ENCODE peak calls at places on chromosomes 7 and 10, in four cellular contexts. P, Q, D and B are unnamed samples.

GRCh38 chr10:1217661-1218060 is 161.5 kb downstream of the WDR37 start:
- DNase-seq in P (no peak), Q (no peak), D (no peak), B (no peak)

GRCh38 chr7:142889825-142890224 is 4.3 kb upstream of the TRPV6 start:
- DNase-seq in P (no peak), Q (no peak), D (no peak), B (no peak)

GRCh38 chr10:34498821-34499220 is 316.3 kb downstream of the PARD3 start:
- DNase-seq in P (no peak), Q (no peak), D (no peak), B (no peak)

GRCh38 chr7:54960517-54960916 is 58.3 kb upstream of the EGFR start:
- DNase-seq in P (no peak), Q (no peak), D (no peak), B (no peak)

GRCh38 chr10:125158528-125159485 is 1.6 kb downstream of the CTBP2 start:
- DNase-seq in P (peak), Q (no peak), D (no peak), B (peak)

GRCh38 chr7:66869660-66870450 is 51.2 kb upstream of the TMEM248 start:
- DNase-seq in P (no peak), Q (no peak), D (no peak), B (no peak)

GRCh38 chr7:95960706-95961244 is 188.4 kb downstream of the DYNC1I1 start:
- DNase-seq in P (no peak), Q (no peak), D (no peak), B (no peak)

GRCh38 chr10:28248092-28248491 is 54.8 kb downstream of the MPP7 start:
- DNase-seq in P (no peak), Q (peak), D (no peak), B (no peak)

GRCh38 chr10:92690211-92691041 is 671 bp downstream of the HHEX start:
- DNase-seq in P (peak), Q (peak), D (peak), B (no peak)

GRCh38 chr7:23161502-23161901 is 20.3 kb upstream of the NUP42 start:
- DNase-seq in P (no peak), Q (no peak), D (no peak), B (no peak)

GRCh38 chr7:121994625-121995410 is 121.9 kb downstream of the PTPRZ1 start:
- DNase-seq in P (peak), Q (peak), D (peak), B (peak)

GRCh38 chr10:12594448-12594944 is 245.1 kb downstream of the CAMK1D start:
- DNase-seq in P (no peak), Q (no peak), D (no peak), B (no peak)

GRCh38 chr7:2566890-2567662 is 8.3 kb downstream of the IQCE start:
- DNase-seq in P (peak), Q (no peak), D (peak), B (peak)

GRCh38 chr10:96369890-96370574 is 11.2 kb upstream of the OPALIN start:
- DNase-seq in P (no peak), Q (no peak), D (no peak), B (no peak)

GRCh38 chr7:136012238-136012637 is 35.1 kb upstream of the MTPN start:
- DNase-seq in P (no peak), Q (no peak), D (no peak), B (no peak)

GRCh38 chr7:39002755-39003154 is 25.0 kb downstream of the POU6F2 start:
- DNase-seq in P (no peak), Q (no peak), D (no peak), B (no peak)

GRCh38 chr10:124799196-124799595 is 2.4 kb upstream of the ABRAXAS2 start:
- DNase-seq in P (no peak), Q (no peak), D (no peak), B (no peak)

GRCh38 chr10:102240467-102241036 is 760 bp downstream of the PITX3 start:
- DNase-seq in P (no peak), Q (no peak), D (no peak), B (no peak)

GRCh38 chr7:149817301-149817771 is 20.8 kb upstream of the ZNF862 start:
- DNase-seq in P (no peak), Q (no peak), D (no peak), B (no peak)

GRCh38 chr7:22845221-22845844 is 22.7 kb upstream of the TOMM7 start:
- DNase-seq in P (no peak), Q (no peak), D (no peak), B (no peak)

GRCh38 chr10:119222966-119223386 is 15.6 kb downstream of the GRK5 start:
- DNase-seq in P (no peak), Q (no peak), D (no peak), B (no peak)

GRCh38 chr10:110841767-110842267 is 29.9 kb upstream of the PDCD4 start:
- DNase-seq in P (no peak), Q (no peak), D (no peak), B (no peak)

GRCh38 chr10:78263521-78263988 is 229.9 kb downstream of the RPS24 start:
- DNase-seq in P (no peak), Q (no peak), D (no peak), B (peak)

GRCh38 chr10:122988501-122988900 is 8.3 kb downstream of the PSTK start:
- DNase-seq in P (no peak), Q (no peak), D (no peak), B (no peak)

GRCh38 chr10:114142018-114142417 is 32.0 kb downstream of the CCDC186 start:
- DNase-seq in P (no peak), Q (no peak), D (no peak), B (no peak)

GRCh38 chr7:25989140-25989705 is 162.8 kb upstream of the NFE2L3 start:
- DNase-seq in P (no peak), Q (no peak), D (no peak), B (no peak)

GRCh38 chr10:75398238-75398629 is 3.3 kb downstream of the ZNF503 start:
- DNase-seq in P (no peak), Q (no peak), D (no peak), B (no peak)

GRCh38 chr7:3289996-3290395 is 11.1 kb upstream of the SDK1 start:
- DNase-seq in P (no peak), Q (no peak), D (no peak), B (no peak)

GRCh38 chr10:52314822-52315552 is 906 bp downstream of the DKK1 start:
- DNase-seq in P (peak), Q (no peak), D (no peak), B (no peak)

GRCh38 chr10:75019360-75019759 is 92.1 kb upstream of the SAMD8 start:
- DNase-seq in P (no peak), Q (no peak), D (no peak), B (peak)

GRCh38 chr7:46764100-46764941 is 817.6 kb downstream of the TNS3 start:
- DNase-seq in P (peak), Q (peak), D (no peak), B (no peak)

GRCh38 chr7:21912305-21912704 is 33.4 kb downstream of the CDCA7L start:
- DNase-seq in P (no peak), Q (no peak), D (no peak), B (no peak)

GRCh38 chr7:46763348-46763747 is 818.6 kb downstream of the TNS3 start:
- DNase-seq in P (no peak), Q (no peak), D (no peak), B (no peak)